ENCODE peak calls at places on chromosomes 16 and 17, in five cellular contexts. Y, G, Z, R and T are unnamed samples.

GRCh38 chr17:19646788-19647696 is 1.5 kb upstream of the ALDH3A2 start:
- DNase-seq in Y (peak), R (peak), Z (no peak), G (peak), T (peak)

GRCh38 chr16:71645450-71645849 is 19.5 kb downstream of the MARVELD3 start:
- DNase-seq in G (peak), Z (no peak), R (no peak), Y (peak), T (peak)

GRCh38 chr17:62994931-62995330 is 28.9 kb downstream of the TANC2 start:
- DNase-seq in R (no peak), Y (peak), G (no peak), Z (no peak), T (no peak)

GRCh38 chr16:12601290-12601900 is 202.3 kb downstream of the CPPED1 start:
- DNase-seq in R (peak), Z (no peak), Y (no peak), G (no peak), T (no peak)

GRCh38 chr17:82592289-82592683 is 56.0 kb downstream of the WDR45B start:
- DNase-seq in R (peak), G (no peak), Z (no peak), Y (peak), T (peak)

GRCh38 chr17:59762022-59762825 is 54.8 kb downstream of the VMP1 start:
- DNase-seq in Z (no peak), R (no peak), Y (peak), G (peak), T (no peak)

GRCh38 chr16:49664221-49665215 is 191.4 kb downstream of the ZNF423 start:
- DNase-seq in G (no peak), Y (no peak), R (no peak), Z (no peak), T (peak)

GRCh38 chr16:56265184-56265583 is 73.9 kb downstream of the GNAO1 start:
- DNase-seq in R (peak), G (no peak), Z (no peak), Y (no peak), T (no peak)

GRCh38 chr17:29407856-29408255 is 17.7 kb downstream of the TAOK1 start:
- DNase-seq in Z (no peak), R (no peak), Y (peak), G (peak), T (no peak)

GRCh38 chr17:41486809-41487530 is 2.7 kb downstream of the KRT36 start:
- DNase-seq in Z (no peak), Y (no peak), R (peak), G (no peak), T (peak)